ENCODE peak calls at places on chromosomes 5 and 9, in nine cellular contexts. Z is dorsolateral prefrontal cortex, Q is endodermal cell, Y is PC-3, M is prostate gland, X is PC-9, N is IMR-90, T is ovary, S is stomach. F is an unnamed sample.

GRCh38 chr9:85414399-85414798 is 327.4 kb downstream of the AGTPBP1 start:
- DNase-seq in Y (no peak), M (no peak), Z (no peak), S (no peak), Q (no peak), T (no peak), X (no peak), N (no peak), F (no peak)

GRCh38 chr9:34454571-34455065 is 3.8 kb downstream of the FAM219A start:
- DNase-seq in Q (no peak), Y (peak; percentile 71), T (no peak), M (no peak), Z (no peak), S (no peak), X (peak; percentile 31), N (peak; percentile 67), F (no peak)

GRCh38 chr5:109805472-109805871 is 115.7 kb downstream of the MAN2A1 start:
- DNase-seq in N (peak; percentile 33), Q (no peak), M (no peak), S (no peak), X (no peak), Y (no peak), T (no peak), Z (no peak), F (peak; percentile 19)

GRCh38 chr5:87807783-87808182 is 395.1 kb upstream of the CCNH start:
- DNase-seq in M (no peak), T (no peak), S (no peak), N (no peak), Z (no peak), X (no peak), Y (no peak), Q (no peak), F (no peak)

GRCh38 chr5:34756781-34757624 is 82.0 kb upstream of the TTC23L start:
- DNase-seq in X (no peak), S (no peak), M (no peak), N (no peak), Z (no peak), Y (no peak), Q (no peak), T (no peak), F (no peak)

GRCh38 chr9:81833563-81834345 is 94.5 kb upstream of the SPATA31D4 start:
- DNase-seq in Q (no peak), T (no peak), Z (no peak), S (peak; percentile 31), N (peak; percentile 66), Y (no peak), M (no peak), X (no peak), F (no peak)

GRCh38 chr9:107158321-107158720 is 124.8 kb upstream of the RAD23B start:
- DNase-seq in Y (peak; percentile 34), M (no peak), S (no peak), Z (no peak), X (no peak), N (peak; percentile 37), T (no peak), Q (peak; percentile 84), F (peak; percentile 71)

GRCh38 chr5:59972043-59972442 is 78.5 kb upstream of the PDE4D start:
- DNase-seq in N (no peak), Y (no peak), Q (no peak), M (no peak), T (no peak), S (no peak), X (no peak), Z (no peak), F (no peak)

GRCh38 chr9:131500939-131501541 is 1.7 kb upstream of the POMT1 start:
- DNase-seq in T (no peak), X (peak; percentile 45), N (peak; percentile 81), Z (no peak), S (no peak), Q (no peak), Y (peak; percentile 78), M (no peak), F (peak; percentile 40)

GRCh38 chr9:131500377-131500776 is 2.3 kb upstream of the POMT1 start:
- DNase-seq in T (no peak), Y (no peak), S (no peak), M (no peak), X (no peak), N (no peak), Q (no peak), Z (peak; percentile 51), F (no peak)

GRCh38 chr9:131505012-131505411 is 2.3 kb downstream of the POMT1 start:
- DNase-seq in M (no peak), Q (no peak), N (no peak), Y (no peak), X (no peak), S (no peak), T (no peak), Z (no peak), F (no peak)

GRCh38 chr9:131502781-131503625 is at the start of gene POMT1:
- DNase-seq in Q (peak; percentile 96), T (peak; percentile 90), Z (peak; percentile 95), N (peak; percentile 73), Y (peak; percentile 77), M (peak; percentile 83), X (peak; percentile 81), S (peak; percentile 89), F (peak; percentile 91)

DNA sequence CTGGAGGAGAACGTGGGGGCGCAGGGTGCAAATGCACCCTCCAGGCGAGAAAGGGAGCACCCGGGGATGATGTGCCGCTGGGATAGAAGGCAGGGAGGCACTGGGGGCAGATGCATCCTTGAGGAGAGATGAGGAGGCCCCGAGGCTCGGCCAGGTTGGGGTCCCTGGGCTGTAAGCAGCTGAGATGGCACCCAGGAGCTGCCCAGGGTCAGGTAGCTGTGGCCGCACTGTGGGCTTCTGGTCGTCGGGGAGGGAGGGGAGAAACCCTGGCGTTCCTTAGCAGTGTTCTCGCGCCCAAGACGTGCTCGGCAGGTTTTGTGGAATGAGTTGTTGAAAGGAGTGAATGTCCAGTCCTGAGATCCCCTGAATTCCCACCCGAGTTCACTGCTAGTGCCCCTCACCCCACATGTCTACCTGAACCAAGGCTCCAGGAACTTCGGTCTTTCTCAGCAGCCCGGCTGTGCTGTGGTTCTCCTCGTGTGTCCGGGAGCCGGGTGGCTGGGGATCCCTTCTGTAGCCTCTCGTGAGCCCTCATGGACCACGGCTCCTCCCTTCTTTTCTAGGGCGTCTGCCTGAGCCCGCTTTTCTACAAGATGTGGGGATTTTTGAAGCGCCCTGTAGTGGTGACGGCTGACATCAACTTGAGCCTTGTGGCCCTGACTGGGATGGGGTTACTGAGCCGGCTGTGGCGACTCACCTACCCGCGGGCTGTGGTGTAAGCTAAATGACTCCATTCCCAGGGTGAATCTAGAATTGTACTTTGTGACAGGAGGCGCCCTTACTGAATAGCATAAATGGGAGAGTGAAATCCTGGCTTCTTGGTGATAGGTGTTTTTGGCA is 1.1 kb downstream of the POMT1 start:
- DNase-seq in Y (peak; percentile 62), N (peak; percentile 49), M (no peak), Q (peak; percentile 70), X (peak; percentile 36), S (no peak), T (no peak), Z (no peak), F (peak; percentile 7)
- TF ChIP-seq CTCF in Y (peak; percentile 37), N (no peak), M (no peak), Q (no peak), X (no peak), S (no peak), T (no peak), Z (no peak), F (no peak)

DNA sequence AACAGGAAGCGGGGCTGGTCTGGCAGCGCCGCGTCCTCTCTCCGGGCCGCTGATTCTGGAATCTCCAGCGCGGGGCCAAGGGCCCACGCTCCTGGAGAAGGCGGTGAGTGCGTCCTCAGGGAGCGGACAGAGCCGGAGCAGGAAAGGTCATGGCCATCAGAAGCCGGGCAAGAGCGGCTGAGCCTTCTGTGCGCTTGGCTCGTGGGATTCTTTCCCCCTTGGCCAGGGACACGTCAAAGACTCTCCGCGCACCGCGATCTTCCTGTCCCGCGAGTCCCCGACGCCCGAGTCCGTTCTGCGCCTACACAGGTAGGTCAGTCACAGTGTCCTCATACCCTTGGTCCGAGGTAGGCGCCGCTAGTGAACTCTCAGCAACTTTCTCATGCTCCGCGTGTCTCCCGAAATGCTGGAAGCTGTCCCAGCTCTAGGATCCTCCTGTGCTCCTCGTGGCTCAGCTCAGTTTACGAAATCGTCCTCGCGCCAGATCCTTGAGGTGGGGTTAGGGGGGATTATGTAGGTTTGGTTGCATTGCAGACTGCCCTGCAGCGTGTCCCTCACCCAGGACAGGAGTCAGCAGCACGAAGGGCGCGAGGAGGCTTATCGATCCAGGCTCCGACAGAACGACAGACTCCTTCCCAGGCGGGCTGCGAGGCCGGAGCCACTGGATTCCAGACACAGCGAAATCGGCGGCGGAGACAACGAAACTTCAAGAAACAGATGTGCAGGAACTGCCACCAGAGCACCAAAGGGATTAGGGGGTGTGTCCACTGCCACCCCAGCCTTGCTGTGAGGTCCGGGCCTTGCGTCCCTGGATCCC is 8.7 kb downstream of the LHX6 start:
- DNase-seq in X (no peak), T (no peak), S (no peak), Z (no peak), N (no peak), Y (no peak), Q (peak; percentile 78), M (no peak), F (peak; percentile 39)
- H3K27me3 ChIP-seq in X (no peaks in the 10 kb centered on the region), T (no peaks in the 10 kb centered on the region), S (peaks cover 27% of the 10 kb centered on the region), Z (peaks cover 100% of the 10 kb centered on the region), N (peaks cover 98% of the 10 kb centered on the region), Y (no peaks in the 10 kb centered on the region), Q (peaks cover 100% of the 10 kb centered on the region), M (peaks cover 18% of the 10 kb centered on the region), F (peaks cover 100% of the 10 kb centered on the region)

DNA sequence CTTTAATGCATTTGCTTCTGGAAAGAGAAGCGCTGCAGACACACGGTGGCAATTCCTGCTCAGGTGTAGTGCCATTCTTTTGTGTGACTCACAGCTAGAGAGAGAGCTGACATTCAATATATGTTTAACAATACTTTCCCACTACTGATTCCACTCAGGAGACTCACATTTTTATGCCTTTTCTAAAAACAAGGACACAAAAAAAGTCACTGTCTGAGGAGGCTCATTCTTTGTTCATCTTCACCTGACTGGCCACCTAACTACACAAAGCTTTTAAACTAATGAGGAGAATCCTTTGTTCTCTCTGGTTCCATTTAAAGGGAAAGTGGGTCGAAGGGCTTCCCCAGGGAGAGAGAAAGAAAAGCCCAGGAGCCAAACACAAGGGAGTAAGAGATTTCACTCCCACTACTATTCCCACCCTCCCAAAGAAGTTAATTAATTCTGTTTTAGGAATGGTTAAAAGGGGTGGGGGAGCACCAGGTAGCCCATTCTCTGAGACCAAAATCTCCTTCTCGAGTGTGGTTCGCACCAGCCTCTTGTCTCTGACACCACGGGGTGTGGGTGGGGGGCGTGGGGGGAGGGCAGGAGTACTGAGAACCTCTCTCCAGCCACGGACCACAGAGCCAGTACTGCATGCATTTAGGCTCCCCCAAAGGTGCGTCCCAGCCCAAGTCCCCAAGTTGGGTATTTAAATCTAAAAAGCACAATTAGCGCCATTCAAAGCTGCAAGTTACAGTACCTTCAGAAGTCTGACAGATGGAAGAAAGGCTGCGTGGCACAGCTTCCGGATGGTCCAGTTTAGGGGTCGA is 778 bp downstream of the TRPM3 start:
- DNase-seq in T (no peak), N (no peak), S (no peak), Z (no peak), Y (no peak), M (no peak), Q (no peak), X (no peak), F (no peak)
- TF ChIP-seq CTCF in T (no peak), N (no peak), S (no peak), Z (no peak), Y (no peak), M (no peak), Q (no peak), X (no peak), F (no peak)

DNA sequence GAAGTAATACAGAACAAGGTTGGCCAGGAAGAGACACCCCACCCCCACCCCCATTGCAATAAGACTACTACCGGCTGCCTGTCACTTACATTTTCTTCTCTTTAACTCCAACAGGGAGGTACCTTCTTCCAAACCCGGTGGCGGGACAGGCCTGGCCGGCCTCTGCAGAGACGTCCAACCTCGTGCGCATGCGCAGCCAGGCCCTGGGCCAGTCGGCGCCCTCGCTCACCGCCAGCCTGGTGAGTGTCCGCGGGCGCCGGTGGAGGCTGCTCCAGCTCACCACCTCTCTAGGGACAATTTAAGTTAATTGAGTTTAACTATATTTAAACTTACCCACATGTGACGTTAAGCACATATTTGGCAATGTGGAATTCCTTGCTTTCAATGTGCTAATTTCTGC is 192.4 kb downstream of the MAST4 start:
- DNase-seq in M (no peak), T (no peak), Y (no peak), X (no peak), Z (no peak), S (no peak), N (no peak), Q (no peak), F (no peak)
- H3K27me3 ChIP-seq in M (no peaks in the 10 kb centered on the region), T (no peaks in the 10 kb centered on the region), Y (no peaks in the 10 kb centered on the region), X (no peaks in the 10 kb centered on the region), Z (no peaks in the 10 kb centered on the region), S (no peaks in the 10 kb centered on the region), N (no peaks in the 10 kb centered on the region), Q (no peaks in the 10 kb centered on the region), F (no peaks in the 10 kb centered on the region)

F was measured in cardiac muscle cell.